ENCODE peak calls at places on chromosomes 13 and 19, in five cellular contexts. X is pancreas, S is upper lobe of right lung, H is mesendoderm, F is fibroblast of lung. N is an unnamed sample.

GRCh38 chr19:3336680-3337523 is 29.5 kb upstream of the NFIC start:
- DNase-seq in X (peak; percentile 99), F (peak; percentile 94), S (peak; percentile 96), H (no peak), N (peak; percentile 83)

GRCh38 chr13:101204270-101205011 is 211.9 kb downstream of the NALCN start:
- DNase-seq in X (no peak), F (peak; percentile 52), S (no peak), H (no peak), N (no peak)

GRCh38 chr13:100140441-100140840 is 51.5 kb downstream of the PCCA start:
- DNase-seq in S (no peak), F (no peak), X (no peak), H (no peak), N (no peak)

GRCh38 chr19:8355631-8356402 is 8.1 kb upstream of the ANGPTL4 start:
- DNase-seq in S (peak; percentile 72), F (peak; percentile 98), H (no peak), X (no peak), N (no peak)

GRCh38 chr13:96025283-96025682 is 27.9 kb downstream of the UGGT2 start:
- DNase-seq in X (no peak), H (no peak), F (peak; percentile 7), S (no peak), N (no peak)

GRCh38 chr19:39236527-39236926 is 8.3 kb downstream of the IFNL3 start:
- DNase-seq in S (no peak), F (no peak), X (no peak), H (no peak), N (no peak)

GRCh38 chr13:114119196-114119595 is 13.2 kb downstream of the RASA3 start:
- DNase-seq in S (no peak), F (peak; percentile 90), X (no peak), H (peak; percentile 98), N (no peak)

GRCh38 chr19:10797078-10797477 is 38.9 kb downstream of the TMED1 start:
- DNase-seq in F (no peak), S (no peak), X (no peak), H (no peak), N (no peak)

GRCh38 chr19:11499890-11500420 is 5.7 kb downstream of the ZNF653 start:
- DNase-seq in S (no peak), H (no peak), X (no peak), F (no peak), N (no peak)

GRCh38 chr13:83618966-83619365 is 263.3 kb downstream of the SLITRK1 start:
- DNase-seq in F (peak; percentile 6), X (no peak), H (no peak), S (no peak), N (no peak)

GRCh38 chr19:42287017-42287825 is 14.7 kb upstream of the PRR19 start:
- DNase-seq in S (no peak), H (no peak), F (no peak), X (no peak), N (no peak)

GRCh38 chr19:35513975-35514809 is 743 bp upstream of the DMKN start:
- DNase-seq in F (no peak), X (no peak), H (peak; percentile 44), S (no peak), N (no peak)

GRCh38 chr13:64371461-64371860 is 2858.7 kb downstream of the PCDH9 start:
- DNase-seq in S (no peak), H (no peak), X (no peak), F (no peak), N (no peak)

GRCh38 chr13:23558675-23559536 is 11.3 kb upstream of the TNFRSF19 start:
- DNase-seq in F (peak; percentile 92), X (no peak), H (peak; percentile 34), S (peak; percentile 74), N (peak; percentile 51)

GRCh38 chr13:95323930-95324662 is 22.8 kb upstream of the ABCC4 start:
- DNase-seq in S (no peak), H (peak; percentile 18), F (no peak), X (no peak), N (no peak)

DNA sequence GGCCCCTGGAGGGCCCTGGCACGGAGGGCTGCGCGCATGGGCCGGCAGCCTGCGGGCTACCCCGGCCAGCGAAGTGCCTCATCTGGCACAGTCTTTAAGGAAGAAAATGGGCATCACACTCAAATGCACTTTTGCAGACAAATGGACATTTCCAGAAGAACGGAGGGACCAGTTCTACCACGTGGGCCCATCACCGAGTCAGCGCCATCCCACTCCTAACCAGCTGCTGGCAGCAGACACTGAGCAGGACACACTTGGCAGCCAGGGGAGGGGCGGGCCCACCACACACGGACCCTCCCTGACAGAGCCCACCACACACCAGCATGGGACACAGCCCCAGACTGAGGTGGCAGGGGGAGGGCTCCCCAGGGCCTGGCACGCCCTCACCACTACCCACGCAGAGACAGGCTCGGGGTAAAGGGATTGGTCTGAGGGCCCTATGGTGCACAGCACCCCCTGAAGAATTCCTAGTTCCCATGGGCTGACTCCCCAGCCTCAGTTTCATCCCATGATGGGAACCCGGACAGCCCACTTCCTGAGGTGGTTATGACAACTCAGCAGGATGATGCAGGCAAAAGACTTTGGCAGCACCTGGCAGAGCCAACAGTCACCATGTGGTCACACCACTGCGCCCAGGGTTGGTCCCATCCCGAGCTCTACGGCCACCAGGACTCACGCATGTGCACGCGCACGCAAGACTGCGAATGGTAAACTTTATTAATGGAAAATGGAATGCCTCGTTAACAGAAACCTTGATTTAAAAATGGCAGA is 18.7 kb upstream of the TINCR start:
- DNase-seq in X (no peak), H (no peak), F (no peak), S (no peak), N (no peak)
- H3K36me3 ChIP-seq in X (peaks cover 20% of the 10 kb centered on the region), H (peaks cover 8% of the 10 kb centered on the region), F (peaks cover 18% of the 10 kb centered on the region), S (peaks cover 67% of the 10 kb centered on the region), N (peaks cover under 1% of the 10 kb centered on the region)

GRCh38 chr13:62512194-62513141 is 1096.8 kb upstream of the PCDH20 start:
- DNase-seq in S (peak; percentile 28), X (peak; percentile 20), H (peak; percentile 85), F (peak; percentile 36), N (no peak)

GRCh38 chr13:62510906-62511655 is 1095.4 kb upstream of the PCDH20 start:
- DNase-seq in X (no peak), S (no peak), H (peak; percentile 89), F (peak; percentile 4), N (no peak)
- H3K27ac ChIP-seq in X (no peak overlapping the region), S (no peak overlapping the region), H (no peak overlapping the region), F (no peak overlapping the region), N (no peak overlapping the region)

DNA sequence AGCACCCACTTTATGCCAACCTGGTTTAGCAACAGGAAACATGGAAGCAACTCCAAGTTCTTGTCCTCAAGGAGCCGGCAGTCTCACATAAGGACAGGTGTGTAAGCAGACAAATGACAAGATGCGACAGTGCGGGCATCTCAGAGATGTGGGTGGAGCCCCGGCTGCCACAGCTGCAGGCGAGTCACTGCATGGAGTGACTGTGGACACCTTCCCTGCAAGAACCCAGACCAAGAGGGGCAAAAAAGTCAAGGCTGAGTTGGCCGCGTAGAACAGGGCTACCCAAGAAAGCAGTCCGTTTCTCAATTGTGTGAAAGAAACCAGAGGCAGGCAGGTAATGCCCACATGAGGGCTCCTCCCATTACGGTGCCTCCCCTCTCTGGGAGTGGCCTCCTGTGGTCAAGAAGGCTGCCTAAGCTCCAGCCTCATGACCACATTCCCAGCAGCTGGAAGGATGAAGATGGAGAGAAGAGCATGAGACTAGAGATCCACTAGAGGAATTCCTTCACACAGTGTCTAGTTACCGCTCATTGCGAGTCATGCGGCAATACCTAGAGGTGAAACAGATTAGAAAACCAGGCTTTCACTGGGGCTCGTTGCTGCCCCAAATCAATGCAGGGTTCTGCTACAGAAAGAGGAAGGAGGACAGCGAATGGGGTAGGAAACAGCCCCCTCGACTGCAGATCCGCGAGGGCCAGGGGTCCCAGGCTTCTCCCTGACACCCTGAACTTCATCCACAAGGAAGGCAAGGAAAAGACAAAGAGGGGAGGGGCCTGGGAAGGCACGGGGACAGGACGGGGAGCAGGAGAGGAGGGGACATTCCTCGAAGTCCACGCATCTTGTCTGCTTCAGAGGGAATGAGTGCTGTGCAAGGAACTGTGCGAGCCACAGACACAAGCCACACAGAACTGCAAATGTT is 80.2 kb downstream of the SPACA7 start:
- DNase-seq in H (no peak), X (no peak), F (no peak), S (peak; percentile 50), N (no peak)
- H3K4me3 ChIP-seq in H (no peak overlapping the region), X (no peak overlapping the region), F (no peak overlapping the region), S (no peak overlapping the region), N (no peak overlapping the region)

GRCh38 chr13:46748300-46748699 is 48.7 kb downstream of the ESD start:
- DNase-seq in X (no peak), H (peak; percentile 20), F (no peak), S (no peak), N (no peak)
- H3K36me3 ChIP-seq in X (no peaks in the 10 kb centered on the region), H (no peaks in the 10 kb centered on the region), F (peaks cover 4% of the 10 kb centered on the region), S (peaks cover 32% of the 10 kb centered on the region), N (peaks cover 94% of the 10 kb centered on the region)

DNA sequence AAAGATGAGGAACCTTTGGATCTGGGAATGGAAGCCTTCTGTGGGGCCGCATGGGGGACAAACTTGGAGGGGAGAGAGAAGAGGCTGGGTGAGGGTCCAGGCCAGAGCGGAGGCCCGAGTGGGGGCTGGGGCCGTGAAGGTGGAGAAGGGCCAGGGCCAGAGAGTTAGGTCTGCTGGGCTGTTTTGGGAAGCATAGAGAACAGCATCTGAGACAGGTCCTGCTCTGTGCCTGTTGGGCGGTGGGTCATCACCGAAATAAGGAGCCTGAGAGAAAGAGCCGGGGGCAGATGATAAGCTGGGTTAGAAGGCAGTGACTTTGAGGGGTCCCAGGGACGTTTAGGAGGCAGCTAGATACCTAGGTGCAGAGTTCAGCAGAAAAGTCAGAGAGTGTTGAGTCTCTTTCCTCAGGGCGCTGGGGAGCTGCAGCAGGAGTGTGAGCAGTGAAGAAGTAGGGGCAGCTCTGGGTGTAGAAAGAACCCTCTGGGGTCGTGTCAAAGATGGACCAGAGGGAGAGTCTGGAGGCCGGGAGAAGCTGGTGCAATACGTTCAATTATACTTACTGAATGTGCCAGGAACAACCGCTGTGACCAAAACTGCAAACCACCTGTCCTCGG is 2.7 kb downstream of the SPACA6 start:
- DNase-seq in H (no peak), X (no peak), S (no peak), F (no peak), N (no peak)
- H3K27ac ChIP-seq in H (no peak overlapping the region), X (no peak overlapping the region), S (no peak overlapping the region), F (no peak overlapping the region), N (no peak overlapping the region)

GRCh38 chr19:9782282-9782681 is 13.7 kb upstream of the ZNF846 start:
- DNase-seq in H (no peak), S (no peak), X (no peak), F (no peak), N (no peak)

GRCh38 chr19:9786819-9787218 is 18.3 kb upstream of the ZNF846 start:
- DNase-seq in H (no peak), F (no peak), X (no peak), S (no peak), N (no peak)

GRCh38 chr19:9789066-9789465 is 20.5 kb upstream of the ZNF846 start:
- DNase-seq in H (peak; percentile 41), F (no peak), S (no peak), X (no peak), N (no peak)

GRCh38 chr19:9786342-9786741 is 17.8 kb upstream of the ZNF846 start:
- DNase-seq in F (no peak), S (no peak), H (no peak), X (no peak), N (peak; percentile 30)

GRCh38 chr19:9785367-9786331 is 17.1 kb upstream of the ZNF846 start:
- DNase-seq in F (peak; percentile 97), H (peak; percentile 99), X (peak; percentile 96), S (peak; percentile 99), N (peak; percentile 97)
- H3K4me3 ChIP-seq in F (peak overlapping the region; percentile 89), H (peak overlapping the region; percentile 77), X (peak overlapping the region; percentile 34), S (peak overlapping the region; percentile 79), N (peak overlapping the region; percentile 78)

GRCh38 chr19:5036733-5037681 is 68.1 kb downstream of the KDM4B start:
- DNase-seq in F (peak; percentile 47), X (no peak), H (no peak), S (no peak), N (peak; percentile 56)
- H3K36me3 ChIP-seq in F (peaks cover 17% of the 10 kb centered on the region), X (peaks cover 3% of the 10 kb centered on the region), H (no peaks in the 10 kb centered on the region), S (peaks cover 39% of the 10 kb centered on the region), N (peaks cover 52% of the 10 kb centered on the region)